ENCODE peak calls at places on chromosomes 4 and X, in four cellular contexts. O is tibial nerve; J is CD4-positive, alpha-beta T cell; M is dorsolateral prefrontal cortex. C is an unnamed sample.

GRCh38 chr4:24912252-24913098 is at the start of gene CCDC149:
- DNase-seq in O (peak), J (no peak), M (no peak), C (peak)

GRCh38 chrX:153477039-153477438 is 6.7 kb upstream of the HAUS7 start:
- DNase-seq in O (no peak), J (no peak), M (no peak), C (no peak)

GRCh38 chrX:96183843-96184242 is 500.8 kb upstream of the DIAPH2 start:
- DNase-seq in M (no peak), J (no peak), O (no peak), C (no peak)

GRCh38 chrX:31038585-31039326 is 33.1 kb downstream of the FTHL17 start:
- DNase-seq in J (no peak), O (no peak), M (no peak), C (no peak)

GRCh38 chrX:104211187-104211586 is 43.5 kb downstream of the ESX1 start:
- DNase-seq in O (no peak), M (no peak), J (no peak), C (no peak)

GRCh38 chr4:20331642-20332041 is 79.9 kb downstream of the SLIT2 start:
- DNase-seq in J (no peak), M (no peak), O (no peak), C (no peak)

GRCh38 chr4:86185659-86186058 is 174.2 kb downstream of the MAPK10 start:
- DNase-seq in O (no peak), J (no peak), M (no peak), C (no peak)

GRCh38 chr4:100017627-100018310 is 67.7 kb upstream of the H2AZ1 start:
- DNase-seq in J (no peak), M (no peak), O (no peak), C (no peak)

GRCh38 chr4:1026115-1026514 is 14.7 kb downstream of the FGFRL1 start:
- DNase-seq in J (peak), M (no peak), O (no peak), C (no peak)

GRCh38 chrX:96407501-96407900 is 277.1 kb upstream of the DIAPH2 start:
- DNase-seq in M (no peak), J (no peak), O (peak), C (no peak)

GRCh38 chr4:105921301-105921700 is 26.0 kb downstream of the NPNT start:
- DNase-seq in M (no peak), J (no peak), O (no peak), C (no peak)

GRCh38 chr4:7213802-7214201 is 21.5 kb downstream of the SORCS2 start:
- DNase-seq in J (no peak), M (no peak), O (no peak), C (no peak)

GRCh38 chr4:147118523-147118922 is 172.9 kb upstream of the TTC29 start:
- DNase-seq in M (no peak), J (no peak), O (no peak), C (no peak)

GRCh38 chr4:134777626-134778025 is 576.0 kb upstream of the PABPC4L start:
- DNase-seq in M (no peak), O (no peak), J (no peak), C (no peak)

DNA sequence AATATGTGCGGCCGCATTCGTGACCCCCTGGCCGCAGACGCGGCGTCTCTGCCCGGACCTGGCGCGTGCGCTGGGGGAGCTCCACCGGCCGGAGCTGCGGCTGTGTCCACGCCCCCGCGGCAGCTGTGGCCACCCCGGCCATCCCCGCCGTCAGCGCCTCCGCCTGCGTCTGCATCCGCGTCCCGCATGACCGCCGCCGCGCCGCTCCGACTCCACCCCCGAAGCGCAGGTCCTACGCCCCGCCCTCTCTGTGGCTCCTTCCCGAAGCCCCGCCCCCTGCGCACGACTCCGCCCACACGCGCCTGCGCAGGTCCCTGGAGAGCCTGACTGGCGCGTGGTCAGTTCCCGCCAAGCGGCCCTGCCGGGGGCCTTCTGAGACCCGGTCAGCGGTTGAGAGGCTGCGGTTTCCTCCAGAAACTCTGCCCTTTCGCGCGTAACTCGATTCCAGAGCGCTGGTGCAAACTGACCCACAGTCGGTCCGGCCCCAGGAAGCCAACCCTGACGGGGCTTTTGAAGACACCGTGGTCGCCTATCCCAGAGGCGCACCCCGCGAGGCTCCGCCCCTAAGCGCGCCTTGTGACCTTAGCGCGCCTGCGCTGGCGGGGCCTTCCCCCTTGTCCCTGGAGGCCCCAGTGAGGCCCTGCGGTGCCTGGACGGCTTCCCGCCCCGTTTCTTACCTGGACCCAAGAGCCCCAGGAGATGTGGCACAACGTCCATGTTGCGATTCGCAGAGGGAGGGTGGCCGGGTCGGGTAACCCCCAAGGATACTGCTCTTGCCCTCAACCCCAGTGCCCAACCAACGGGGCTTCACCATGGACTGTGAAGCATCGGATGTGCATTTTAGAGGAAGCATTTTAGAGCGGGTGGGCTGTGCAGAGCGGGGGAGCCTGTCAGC is at the start of gene LAGE3:
- DNase-seq in O (peak), J (peak), M (peak), C (peak)
- H3K27ac ChIP-seq in O (peak), J (peak), M (peak), C (peak)

GRCh38 chr4:109560687-109561452 is 824 bp downstream of the MCUB start:
- DNase-seq in O (no peak), M (no peak), J (peak), C (peak)
- H3K27ac ChIP-seq in O (peak), M (no peak), J (peak), C (peak)

DNA sequence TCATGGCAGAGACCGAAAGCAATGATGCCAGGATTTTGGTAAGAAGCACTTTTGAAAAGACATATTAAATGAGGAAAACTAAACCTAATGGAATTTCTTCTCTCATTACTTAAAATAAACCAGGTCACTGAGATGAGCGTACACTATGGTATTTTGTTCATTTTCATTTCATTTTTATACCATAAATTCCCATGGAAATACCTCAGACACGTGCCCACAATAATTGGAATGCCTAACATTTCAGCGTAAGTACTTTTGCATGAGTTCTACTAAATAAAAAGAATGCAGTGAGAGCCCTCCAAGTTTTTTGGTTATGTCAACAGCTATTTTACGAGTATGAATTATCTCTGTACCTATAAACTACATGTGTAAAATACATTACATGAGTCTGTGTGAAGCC is 3.2 kb downstream of the CAMK2D start:
- DNase-seq in O (no peak), J (no peak), M (no peak), C (no peak)
- H3K27ac ChIP-seq in O (peak), J (no peak), M (no peak), C (no peak)

DNA sequence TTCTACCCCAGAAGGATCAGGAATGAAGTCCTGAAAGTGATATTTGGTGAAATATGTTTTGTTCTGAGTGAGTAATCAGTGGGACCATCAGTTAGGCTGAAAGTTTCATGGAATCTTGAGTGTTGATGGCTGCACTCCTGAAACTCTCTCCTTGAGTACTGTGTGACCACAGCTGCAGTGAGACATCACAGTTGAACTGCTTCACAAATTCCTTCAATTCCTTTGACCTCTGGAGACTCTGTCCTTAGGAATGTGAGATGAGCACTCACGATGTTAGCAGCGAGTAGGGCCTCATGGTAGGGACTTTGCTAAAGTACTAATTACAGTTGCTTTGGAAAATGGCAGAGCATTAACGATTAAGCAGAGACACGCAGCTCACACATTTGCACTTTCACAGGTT is 142.9 kb upstream of the SLC4A4 start:
- DNase-seq in O (no peak), J (no peak), M (no peak), C (no peak)
- H3K27ac ChIP-seq in O (no peak), J (no peak), M (no peak), C (no peak)

DNA sequence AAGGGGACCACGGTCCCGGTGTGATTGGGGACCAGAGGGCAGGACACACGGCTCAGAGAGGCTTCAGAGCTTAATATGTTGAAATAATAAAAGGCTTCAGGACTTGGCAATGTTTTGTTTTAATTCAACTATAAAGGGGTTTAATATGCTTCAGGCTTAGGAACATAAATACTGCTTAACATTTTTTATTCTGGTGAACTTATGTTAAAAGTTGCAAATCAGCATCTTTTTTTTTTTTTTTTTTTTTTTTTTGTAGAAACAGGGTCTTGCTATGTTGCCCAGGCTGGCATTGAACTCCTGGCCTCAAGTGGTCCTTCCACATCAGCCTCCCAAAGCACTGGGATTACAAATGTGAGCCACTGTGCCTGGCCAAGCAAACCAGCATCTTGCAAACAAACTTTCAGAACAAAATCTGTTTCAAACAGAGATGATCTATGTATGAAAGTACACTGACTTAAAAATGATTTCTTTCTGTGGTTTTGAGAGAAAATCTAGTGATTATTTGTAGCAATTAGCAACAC is 37.7 kb downstream of the RHOH start:
- DNase-seq in O (no peak), J (no peak), M (no peak), C (no peak)
- H3K27ac ChIP-seq in O (no peak), J (peak), M (no peak), C (no peak)

DNA sequence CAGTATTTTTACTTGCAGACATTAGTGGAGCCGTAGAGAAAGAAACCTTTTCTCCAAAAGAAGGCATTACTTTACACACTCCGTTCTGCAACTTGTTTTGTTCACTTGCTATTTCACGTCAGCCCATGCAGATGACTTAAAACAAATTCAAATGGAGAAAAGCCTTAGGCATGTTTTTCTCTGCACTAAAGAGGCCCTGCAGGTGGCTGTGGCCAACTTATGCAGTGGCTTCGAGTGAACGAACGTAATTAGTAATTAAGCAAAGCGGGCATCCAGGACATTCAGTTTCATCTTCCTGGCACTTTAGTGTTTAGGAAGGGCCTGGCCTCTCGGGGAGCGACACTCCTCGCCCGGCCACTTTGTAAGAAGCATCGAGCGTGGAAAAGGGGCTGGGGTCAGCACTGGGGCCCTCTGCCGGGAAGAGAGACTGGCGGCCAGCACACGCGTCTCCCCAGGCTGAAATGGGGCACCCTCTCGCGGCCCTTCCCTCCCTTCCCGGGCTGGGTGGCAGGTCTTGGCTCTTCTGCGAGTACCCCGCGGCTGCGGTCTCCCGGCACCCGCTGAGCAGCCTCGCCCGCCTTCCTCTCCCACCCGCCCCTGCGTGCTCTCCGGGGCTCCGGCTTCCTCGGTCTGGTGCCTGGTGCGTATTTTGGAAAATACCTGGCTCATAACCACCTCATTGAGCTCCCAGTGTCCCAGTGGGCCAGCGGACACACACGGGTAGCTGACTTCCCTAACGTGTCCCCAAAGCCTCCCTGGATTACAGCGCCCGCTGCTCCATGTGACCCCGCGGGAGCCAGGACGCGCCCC is 706 bp upstream of the CYP4V2 start:
- DNase-seq in O (no peak), M (no peak), J (peak), C (peak)
- H3K27ac ChIP-seq in O (peak), M (peak), J (peak), C (peak)

GRCh38 chrX:6226053-6226645 is 2.5 kb downstream of the NLGN4X start:
- DNase-seq in M (no peak), J (no peak), O (no peak), C (peak)

GRCh38 chrX:6226646-6227444 is 1.8 kb downstream of the NLGN4X start:
- DNase-seq in J (no peak), M (no peak), O (no peak), C (no peak)

GRCh38 chrX:6223516-6223915 is 5.2 kb downstream of the NLGN4X start:
- DNase-seq in O (no peak), J (no peak), M (no peak), C (no peak)

GRCh38 chrX:6227445-6227820 is 1.2 kb downstream of the NLGN4X start:
- DNase-seq in J (no peak), M (no peak), O (no peak), C (no peak)

GRCh38 chrX:6225307-6226052 is 3.2 kb downstream of the NLGN4X start:
- DNase-seq in J (no peak), O (no peak), M (no peak), C (no peak)
- H3K27ac ChIP-seq in J (no peak), O (peak), M (no peak), C (no peak)

GRCh38 chr4:73439445-73439844 is 3.4 kb downstream of the AFP start:
- DNase-seq in J (no peak), M (no peak), O (no peak), C (no peak)
- H3K27ac ChIP-seq in J (no peak), M (no peak), O (no peak), C (no peak)

C was measured in substantia nigra.